ENCODE peak calls at places on chromosomes 13 and 19, in eight cellular contexts. One of them, this sample, is unnamed.
A peak's percentile ranks its signal among the peaks of the same experiment; 100 is the strongest.

GRCh38 chr19:51138549-51138979 is 3.5 kb upstream of the SIGLEC7 start:
- DNase-seq in progenitor cell of endocrine pancreas: no peak
- DNase-seq in fibroblast of lung: no peak
- DNase-seq in astrocyte of the spinal cord: no peak
- DNase-seq in tibial nerve: peak; percentile 47
- DNase-seq in AG04450: no peak
- DNase-seq in endodermal cell: peak; percentile 33
- DNase-seq in thoracic aorta: no peak
- DNase-seq in this sample: no peak

GRCh38 chr13:77595166-77595810 is 59.8 kb downstream of the SCEL start:
- DNase-seq in progenitor cell of endocrine pancreas: no peak
- DNase-seq in fibroblast of lung: no peak
- DNase-seq in astrocyte of the spinal cord: no peak
- DNase-seq in tibial nerve: no peak
- DNase-seq in AG04450: no peak
- DNase-seq in endodermal cell: no peak
- DNase-seq in thoracic aorta: no peak
- DNase-seq in this sample: no peak

GRCh38 chr13:44651209-44651608 is 75.1 kb upstream of the TSC22D1 start:
- DNase-seq in progenitor cell of endocrine pancreas: no peak
- DNase-seq in fibroblast of lung: no peak
- DNase-seq in astrocyte of the spinal cord: no peak
- DNase-seq in tibial nerve: no peak
- DNase-seq in AG04450: no peak
- DNase-seq in endodermal cell: no peak
- DNase-seq in thoracic aorta: no peak
- DNase-seq in this sample: no peak

GRCh38 chr19:33220735-33221134 is 4.9 kb downstream of the SLC7A10 start:
- DNase-seq in progenitor cell of endocrine pancreas: no peak
- DNase-seq in fibroblast of lung: no peak
- DNase-seq in astrocyte of the spinal cord: no peak
- DNase-seq in tibial nerve: no peak
- DNase-seq in AG04450: no peak
- DNase-seq in endodermal cell: no peak
- DNase-seq in thoracic aorta: no peak
- DNase-seq in this sample: no peak

GRCh38 chr13:94330552-94331071 is 148.9 kb downstream of the DCT start:
- DNase-seq in progenitor cell of endocrine pancreas: no peak
- DNase-seq in fibroblast of lung: no peak
- DNase-seq in astrocyte of the spinal cord: no peak
- DNase-seq in tibial nerve: no peak
- DNase-seq in AG04450: no peak
- DNase-seq in endodermal cell: no peak
- DNase-seq in thoracic aorta: no peak
- DNase-seq in this sample: no peak

GRCh38 chr19:13024126-13024957 is 29.1 kb downstream of the NFIX start:
- DNase-seq in progenitor cell of endocrine pancreas: no peak
- DNase-seq in fibroblast of lung: no peak
- DNase-seq in astrocyte of the spinal cord: no peak
- DNase-seq in tibial nerve: no peak
- DNase-seq in AG04450: no peak
- DNase-seq in endodermal cell: peak; percentile 60
- DNase-seq in thoracic aorta: no peak
- DNase-seq in this sample: no peak

GRCh38 chr19:48999481-49000325 is 6.0 kb downstream of the RUVBL2 start:
- DNase-seq in progenitor cell of endocrine pancreas: peak; percentile 49
- DNase-seq in fibroblast of lung: peak; percentile 64
- DNase-seq in astrocyte of the spinal cord: peak; percentile 73
- DNase-seq in tibial nerve: no peak
- DNase-seq in AG04450: peak; percentile 43
- DNase-seq in endodermal cell: peak; percentile 95
- DNase-seq in thoracic aorta: no peak
- DNase-seq in this sample: no peak

GRCh38 chr13:23613971-23614370 is 43.8 kb downstream of the TNFRSF19 start:
- DNase-seq in progenitor cell of endocrine pancreas: no peak
- DNase-seq in fibroblast of lung: no peak
- DNase-seq in astrocyte of the spinal cord: no peak
- DNase-seq in tibial nerve: no peak
- DNase-seq in AG04450: no peak
- DNase-seq in endodermal cell: no peak
- DNase-seq in thoracic aorta: no peak
- DNase-seq in this sample: no peak

GRCh38 chr13:74329978-74330377 is 195.8 kb upstream of the KLF12 start:
- DNase-seq in progenitor cell of endocrine pancreas: no peak
- DNase-seq in fibroblast of lung: no peak
- DNase-seq in astrocyte of the spinal cord: no peak
- DNase-seq in tibial nerve: no peak
- DNase-seq in AG04450: no peak
- DNase-seq in endodermal cell: no peak
- DNase-seq in thoracic aorta: no peak
- DNase-seq in this sample: no peak

GRCh38 chr19:2507109-2507508 is 31.2 kb downstream of the GADD45B start:
- DNase-seq in progenitor cell of endocrine pancreas: peak; percentile 34
- DNase-seq in fibroblast of lung: peak; percentile 81
- DNase-seq in astrocyte of the spinal cord: peak; percentile 59
- DNase-seq in tibial nerve: no peak
- DNase-seq in AG04450: no peak
- DNase-seq in endodermal cell: no peak
- DNase-seq in thoracic aorta: no peak
- DNase-seq in this sample: no peak

GRCh38 chr13:61417171-61417570 is 1.5 kb upstream of the PCDH20 start:
- DNase-seq in progenitor cell of endocrine pancreas: no peak
- DNase-seq in fibroblast of lung: peak; percentile 35
- DNase-seq in astrocyte of the spinal cord: no peak
- DNase-seq in tibial nerve: no peak
- DNase-seq in AG04450: no peak
- DNase-seq in endodermal cell: no peak
- DNase-seq in thoracic aorta: no peak
- DNase-seq in this sample: no peak

DNA sequence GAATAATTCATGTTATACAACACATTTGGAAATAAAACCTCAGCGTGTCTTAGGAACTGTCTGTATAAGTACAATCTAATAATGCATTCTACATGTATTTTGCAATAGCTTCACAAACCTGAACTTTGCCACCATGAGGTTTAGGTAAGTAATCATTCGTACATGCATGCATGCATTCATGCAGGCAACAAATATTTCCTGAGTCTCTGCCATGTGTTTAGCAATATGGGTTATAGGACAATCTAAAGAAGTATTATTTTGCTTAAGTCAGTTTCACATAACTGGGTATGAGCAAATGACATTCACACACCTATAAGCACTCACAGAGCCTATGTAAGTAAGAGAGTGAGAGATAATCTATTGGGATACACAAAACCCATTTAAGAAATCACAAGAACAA is 61.9 kb downstream of the EPSTI1 start:
- DNase-seq in progenitor cell of endocrine pancreas: no peak
- DNase-seq in fibroblast of lung: no peak
- DNase-seq in astrocyte of the spinal cord: no peak
- DNase-seq in tibial nerve: no peak
- DNase-seq in AG04450: no peak
- DNase-seq in endodermal cell: no peak
- DNase-seq in thoracic aorta: no peak
- DNase-seq in this sample: no peak
- TF ChIP-seq CTCF in progenitor cell of endocrine pancreas: no peak
- TF ChIP-seq CTCF in fibroblast of lung: no peak
- TF ChIP-seq CTCF in astrocyte of the spinal cord: no peak
- TF ChIP-seq CTCF in tibial nerve: no peak
- TF ChIP-seq CTCF in AG04450: no peak
- TF ChIP-seq CTCF in endodermal cell: no peak
- TF ChIP-seq CTCF in thoracic aorta: no peak
- TF ChIP-seq CTCF in this sample: no peak

GRCh38 chr19:5321066-5321642 is 19.5 kb downstream of the PTPRS start:
- DNase-seq in progenitor cell of endocrine pancreas: no peak
- DNase-seq in fibroblast of lung: no peak
- DNase-seq in astrocyte of the spinal cord: no peak
- DNase-seq in tibial nerve: no peak
- DNase-seq in AG04450: no peak
- DNase-seq in endodermal cell: no peak
- DNase-seq in thoracic aorta: no peak
- DNase-seq in this sample: no peak

GRCh38 chr19:5319516-5319915 is 21.1 kb downstream of the PTPRS start:
- DNase-seq in progenitor cell of endocrine pancreas: no peak
- DNase-seq in fibroblast of lung: no peak
- DNase-seq in astrocyte of the spinal cord: no peak
- DNase-seq in tibial nerve: no peak
- DNase-seq in AG04450: no peak
- DNase-seq in endodermal cell: no peak
- DNase-seq in thoracic aorta: no peak
- DNase-seq in this sample: no peak

GRCh38 chr19:5323475-5323811 is 17.2 kb downstream of the PTPRS start:
- DNase-seq in progenitor cell of endocrine pancreas: no peak
- DNase-seq in fibroblast of lung: no peak
- DNase-seq in astrocyte of the spinal cord: no peak
- DNase-seq in tibial nerve: no peak
- DNase-seq in AG04450: no peak
- DNase-seq in endodermal cell: no peak
- DNase-seq in thoracic aorta: no peak
- DNase-seq in this sample: no peak

GRCh38 chr19:5324947-5325346 is 15.7 kb downstream of the PTPRS start:
- DNase-seq in progenitor cell of endocrine pancreas: no peak
- DNase-seq in fibroblast of lung: no peak
- DNase-seq in astrocyte of the spinal cord: no peak
- DNase-seq in tibial nerve: no peak
- DNase-seq in AG04450: no peak
- DNase-seq in endodermal cell: no peak
- DNase-seq in thoracic aorta: no peak
- DNase-seq in this sample: no peak

DNA sequence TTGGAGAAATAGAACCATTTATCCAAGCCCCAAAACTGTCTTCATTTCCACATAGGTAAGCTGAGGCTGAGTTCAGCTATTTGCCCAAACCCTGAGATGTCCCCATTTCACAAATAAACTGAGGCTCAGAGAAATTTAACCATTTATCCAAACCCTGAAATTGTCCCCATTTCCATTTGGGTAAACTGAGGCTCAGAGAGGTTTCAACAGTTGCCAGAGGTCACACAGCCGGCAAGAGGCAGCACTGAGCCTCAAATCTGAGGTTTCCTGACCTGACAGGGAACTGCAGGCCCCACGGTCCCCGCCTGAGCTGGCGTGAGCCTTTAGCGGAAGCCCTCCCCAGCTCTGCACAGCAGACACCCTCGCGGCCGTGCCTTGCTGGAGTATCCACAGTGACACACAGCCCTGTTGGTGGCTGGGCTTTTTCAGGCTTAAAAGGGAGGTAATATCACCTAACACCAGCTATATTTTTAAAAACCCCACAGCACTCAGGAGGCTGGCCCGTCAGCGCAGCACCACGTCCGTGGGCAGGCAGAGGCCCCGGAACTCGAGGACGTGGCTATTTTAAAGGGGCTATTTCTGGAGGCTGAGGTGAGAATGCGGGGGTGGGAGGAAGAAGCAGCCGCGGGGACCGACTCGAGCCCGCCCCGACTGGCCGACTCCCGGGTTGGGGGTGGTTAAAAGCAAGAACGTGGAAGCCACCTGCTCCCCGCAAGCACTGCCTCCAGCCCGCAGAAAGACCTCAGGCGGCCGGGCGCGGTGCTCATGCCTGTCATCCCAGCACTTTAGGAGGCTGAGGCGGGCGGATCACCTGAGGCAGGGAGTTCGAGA is 18.5 kb downstream of the PTPRS start:
- DNase-seq in progenitor cell of endocrine pancreas: no peak
- DNase-seq in fibroblast of lung: no peak
- DNase-seq in astrocyte of the spinal cord: no peak
- DNase-seq in tibial nerve: no peak
- DNase-seq in AG04450: no peak
- DNase-seq in endodermal cell: peak; percentile 58
- DNase-seq in thoracic aorta: no peak
- DNase-seq in this sample: no peak
- TF ChIP-seq CTCF in progenitor cell of endocrine pancreas: no peak
- TF ChIP-seq CTCF in fibroblast of lung: no peak
- TF ChIP-seq CTCF in astrocyte of the spinal cord: no peak
- TF ChIP-seq CTCF in tibial nerve: no peak
- TF ChIP-seq CTCF in AG04450: no peak
- TF ChIP-seq CTCF in endodermal cell: no peak
- TF ChIP-seq CTCF in thoracic aorta: no peak
- TF ChIP-seq CTCF in this sample: no peak

GRCh38 chr19:18059297-18059696 is 27.4 kb downstream of the IL12RB1 start:
- DNase-seq in progenitor cell of endocrine pancreas: no peak
- DNase-seq in fibroblast of lung: no peak
- DNase-seq in astrocyte of the spinal cord: no peak
- DNase-seq in tibial nerve: no peak
- DNase-seq in AG04450: no peak
- DNase-seq in endodermal cell: no peak
- DNase-seq in thoracic aorta: no peak
- DNase-seq in this sample: no peak

GRCh38 chr19:18060472-18060871 is 26.3 kb downstream of the IL12RB1 start:
- DNase-seq in progenitor cell of endocrine pancreas: no peak
- DNase-seq in fibroblast of lung: no peak
- DNase-seq in astrocyte of the spinal cord: no peak
- DNase-seq in tibial nerve: no peak
- DNase-seq in AG04450: no peak
- DNase-seq in endodermal cell: peak; percentile 57
- DNase-seq in thoracic aorta: no peak
- DNase-seq in this sample: no peak

GRCh38 chr19:18058208-18059009 is 28.3 kb downstream of the IL12RB1 start:
- DNase-seq in progenitor cell of endocrine pancreas: peak; percentile 79
- DNase-seq in fibroblast of lung: peak; percentile 76
- DNase-seq in astrocyte of the spinal cord: peak; percentile 75
- DNase-seq in tibial nerve: peak; percentile 64
- DNase-seq in AG04450: no peak
- DNase-seq in endodermal cell: peak; percentile 94
- DNase-seq in thoracic aorta: peak; percentile 21
- DNase-seq in this sample: peak; percentile 92

GRCh38 chr19:18062043-18062442 is 24.7 kb downstream of the IL12RB1 start:
- DNase-seq in progenitor cell of endocrine pancreas: no peak
- DNase-seq in fibroblast of lung: no peak
- DNase-seq in astrocyte of the spinal cord: no peak
- DNase-seq in tibial nerve: no peak
- DNase-seq in AG04450: no peak
- DNase-seq in endodermal cell: peak; percentile 55
- DNase-seq in thoracic aorta: no peak
- DNase-seq in this sample: no peak

DNA sequence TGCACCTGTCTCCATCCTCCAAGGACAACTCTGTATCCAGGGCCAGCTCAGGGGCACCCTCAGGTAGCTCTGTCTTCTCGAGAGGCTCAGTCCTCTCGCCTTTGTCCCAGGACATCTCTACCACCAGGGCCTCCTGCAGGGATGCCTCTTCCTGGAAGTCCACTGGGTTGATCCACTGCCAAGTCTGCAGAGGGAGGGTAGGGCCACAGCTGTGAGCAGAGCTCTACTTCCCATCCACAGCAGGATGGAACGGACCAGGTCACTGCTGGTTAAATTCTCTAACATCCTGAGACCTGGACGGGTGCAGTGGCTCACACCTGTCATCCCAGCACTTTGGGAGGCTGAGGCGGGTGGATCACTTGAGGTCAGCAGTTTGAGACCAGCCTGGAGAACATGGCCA is 26.8 kb downstream of the IL12RB1 start:
- DNase-seq in progenitor cell of endocrine pancreas: no peak
- DNase-seq in fibroblast of lung: no peak
- DNase-seq in astrocyte of the spinal cord: no peak
- DNase-seq in tibial nerve: no peak
- DNase-seq in AG04450: no peak
- DNase-seq in endodermal cell: no peak
- DNase-seq in thoracic aorta: no peak
- DNase-seq in this sample: no peak
- TF ChIP-seq CTCF in progenitor cell of endocrine pancreas: no peak
- TF ChIP-seq CTCF in fibroblast of lung: no peak
- TF ChIP-seq CTCF in astrocyte of the spinal cord: no peak
- TF ChIP-seq CTCF in tibial nerve: no peak
- TF ChIP-seq CTCF in AG04450: no peak
- TF ChIP-seq CTCF in endodermal cell: no peak
- TF ChIP-seq CTCF in thoracic aorta: no peak
- TF ChIP-seq CTCF in this sample: no peak

GRCh38 chr13:110444226-110444653 is 117.3 kb downstream of the RAB20 start:
- DNase-seq in progenitor cell of endocrine pancreas: no peak
- DNase-seq in fibroblast of lung: peak; percentile 49
- DNase-seq in astrocyte of the spinal cord: peak; percentile 68
- DNase-seq in tibial nerve: peak; percentile 43
- DNase-seq in AG04450: no peak
- DNase-seq in endodermal cell: no peak
- DNase-seq in thoracic aorta: no peak
- DNase-seq in this sample: no peak
- TF ChIP-seq CTCF in progenitor cell of endocrine pancreas: no peak
- TF ChIP-seq CTCF in fibroblast of lung: peak; percentile 42
- TF ChIP-seq CTCF in astrocyte of the spinal cord: peak; percentile 45
- TF ChIP-seq CTCF in tibial nerve: no peak
- TF ChIP-seq CTCF in AG04450: no peak
- TF ChIP-seq CTCF in endodermal cell: no peak
- TF ChIP-seq CTCF in thoracic aorta: no peak
- TF ChIP-seq CTCF in this sample: no peak

This sample was measured in mesothelial cell of epicardium.